ENCODE peak calls at places on chromosomes 1 and 21, in six cellular contexts. M is T follicular helper cell; W is amygdala; F is heart left ventricle; B is naive thymus-derived CD4-positive, alpha-beta T cell; G is endothelial cell of umbilical vein. R is an unnamed sample.

GRCh38 chr1:201450721-201451291 is 18.2 kb downstream of the PHLDA3 start:
- DNase-seq in B (no peak), F (peak), W (peak), G (peak), M (no peak), R (no peak)

GRCh38 chr1:59367269-59368006 is 70.5 kb downstream of the FGGY start:
- DNase-seq in B (no peak), G (no peak), M (no peak), F (peak), W (no peak), R (no peak)

GRCh38 chr1:231139659-231140650 is 21.9 kb upstream of the TRIM67 start:
- DNase-seq in G (no peak), W (no peak), M (no peak), F (no peak), B (no peak), R (no peak)

GRCh38 chr1:53754484-53755312 is 15.7 kb upstream of the GLIS1 start:
- DNase-seq in M (no peak), F (no peak), W (no peak), B (no peak), G (peak), R (no peak)

GRCh38 chr1:95547000-95547399 is 313.0 kb downstream of the RWDD3 start:
- DNase-seq in G (no peak), W (no peak), B (no peak), F (no peak), M (no peak), R (no peak)

GRCh38 chr1:21490774-21491482 is 18.3 kb upstream of the ALPL start:
- DNase-seq in G (peak), F (no peak), W (no peak), M (no peak), B (no peak), R (no peak)

GRCh38 chr1:181100015-181100905 is 11.8 kb downstream of the IER5 start:
- DNase-seq in F (no peak), G (no peak), B (no peak), M (no peak), W (no peak), R (no peak)

GRCh38 chr1:96633695-96634094 is 87.9 kb upstream of the PTBP2 start:
- DNase-seq in B (no peak), W (no peak), M (no peak), F (no peak), G (no peak), R (no peak)

GRCh38 chr1:248818505-248819374 is 7.0 kb downstream of the SH3BP5L start:
- DNase-seq in M (no peak), B (peak), F (no peak), W (no peak), G (no peak), R (no peak)

GRCh38 chr1:57258616-57259330 is 165.1 kb downstream of the DAB1 start:
- DNase-seq in W (no peak), B (no peak), F (no peak), G (no peak), M (no peak), R (no peak)

GRCh38 chr21:34037009-34037408 is 36.4 kb upstream of the MRPS6 start:
- DNase-seq in M (no peak), F (no peak), W (no peak), B (no peak), G (no peak), R (no peak)

GRCh38 chr1:95084317-95085176 is 11.8 kb upstream of the ALG14 start:
- DNase-seq in B (peak), M (no peak), F (no peak), W (no peak), G (peak), R (peak)

GRCh38 chr21:45897191-45898027 is 84.2 kb upstream of the COL6A1 start:
- DNase-seq in G (no peak), B (no peak), M (no peak), F (peak), W (no peak), R (no peak)

GRCh38 chr1:33299461-33300155 is 21.3 kb downstream of the A3GALT2 start:
- DNase-seq in W (no peak), F (no peak), B (no peak), G (no peak), M (no peak), R (no peak)

GRCh38 chr1:211761400-211761799 is 69.2 kb downstream of the LPGAT1 start:
- DNase-seq in B (no peak), F (no peak), W (no peak), G (no peak), M (no peak), R (no peak)

GRCh38 chr1:12771186-12771585 is 2.4 kb upstream of the PRAMEF12 start:
- DNase-seq in B (no peak), W (no peak), M (no peak), G (no peak), F (no peak), R (no peak)

GRCh38 chr1:30601316-30602085 is 121.9 kb downstream of the MATN1 start:
- DNase-seq in B (no peak), F (no peak), M (no peak), W (no peak), G (no peak), R (no peak)

GRCh38 chr1:164667600-164667999 is 108.6 kb downstream of the PBX1 start:
- DNase-seq in W (no peak), F (no peak), G (no peak), M (no peak), B (no peak), R (no peak)

GRCh38 chr1:12098786-12099185 is 35.7 kb downstream of the TNFRSF8 start:
- DNase-seq in G (no peak), M (no peak), W (no peak), B (no peak), F (no peak), R (no peak)

GRCh38 chr1:246300653-246301549 is 206.2 kb downstream of the SMYD3 start:
- DNase-seq in M (no peak), G (peak), B (no peak), F (no peak), W (no peak), R (no peak)

GRCh38 chr21:45363921-45364463 is 41.0 kb upstream of the COL18A1 start:
- DNase-seq in F (peak), G (peak), B (no peak), M (no peak), W (peak), R (peak)

GRCh38 chr1:147598631-147599361 is 57.5 kb downstream of the BCL9 start:
- DNase-seq in W (no peak), G (no peak), M (no peak), F (peak), B (peak), R (no peak)